ENCODE peak calls at places on chromosomes 7 and 10, in seven cellular contexts. K is H1, R is HCT116, X is SK-N-SH, E is HepG2, A is GM12878, J is K562. F is an unnamed sample.

GRCh38 chr10:112675560-112676083 is 228.6 kb downstream of the VTI1A start:
- DNase-seq in K (no peak), R (no peak), X (no peak), E (no peak), A (no peak), J (peak), F (peak)

GRCh38 chr10:102505462-102506115 is 1.8 kb downstream of the SUFU start:
- DNase-seq in K (no peak), R (no peak), X (no peak), E (no peak), A (no peak), J (no peak), F (no peak)

GRCh38 chr7:73880755-73881328 is 19.9 kb downstream of the TMEM270 start:
- DNase-seq in K (no peak), R (no peak), X (peak), E (no peak), A (no peak), J (no peak), F (no peak)

GRCh38 chr10:10320981-10321380 is 696.7 kb upstream of the CELF2 start:
- DNase-seq in K (no peak), R (no peak), X (no peak), E (no peak), A (no peak), J (no peak), F (no peak)

GRCh38 chr7:116591202-116592040 is 66.6 kb downstream of the CAV1 start:
- DNase-seq in K (no peak), R (peak), X (peak), E (no peak), A (no peak), J (peak), F (peak)

GRCh38 chr7:95527033-95527775 is 41.5 kb downstream of the ASB4 start:
- DNase-seq in K (no peak), R (peak), X (peak), E (peak), A (no peak), J (peak), F (peak)

GRCh38 chr7:141118809-141119586 is 45.1 kb downstream of the TMEM178B start:
- DNase-seq in K (no peak), R (no peak), X (no peak), E (no peak), A (no peak), J (no peak), F (no peak)

GRCh38 chr10:74234569-74234968 is 83.5 kb downstream of the ADK start:
- DNase-seq in K (no peak), R (no peak), X (no peak), E (no peak), A (no peak), J (no peak), F (peak)

GRCh38 chr10:119651514-119652327 is 541 bp downstream of the BAG3 start:
- DNase-seq in K (no peak), R (no peak), X (no peak), E (no peak), A (no peak), J (peak), F (no peak)

GRCh38 chr7:129911790-129912189 is 41.0 kb downstream of the UBE2H start:
- DNase-seq in K (no peak), R (no peak), X (no peak), E (no peak), A (no peak), J (no peak), F (no peak)

GRCh38 chr10:43731486-43731885 is 82.8 kb upstream of the ZNF32 start:
- DNase-seq in K (no peak), R (no peak), X (no peak), E (no peak), A (no peak), J (peak), F (no peak)

GRCh38 chr10:36559990-36560389 is 565.4 kb upstream of the ANKRD30A start:
- DNase-seq in K (no peak), R (no peak), X (no peak), E (no peak), A (no peak), J (no peak), F (no peak)

GRCh38 chr10:69409968-69410367 is 6.8 kb downstream of the TACR2 start:
- DNase-seq in K (no peak), R (no peak), X (no peak), E (no peak), A (peak), J (peak), F (no peak)

GRCh38 chr7:41418337-41418736 is 284.6 kb downstream of the INHBA start:
- DNase-seq in K (no peak), R (no peak), X (no peak), E (no peak), A (no peak), J (no peak), F (no peak)

GRCh38 chr10:11237571-11237970 is 219.9 kb downstream of the CELF2 start:
- DNase-seq in K (no peak), R (no peak), X (no peak), E (no peak), A (no peak), J (no peak), F (no peak)

GRCh38 chr10:51005551-51005950 is 68.7 kb upstream of the PRKG1 start:
- DNase-seq in K (no peak), R (no peak), X (no peak), E (no peak), A (no peak), J (no peak), F (no peak)

GRCh38 chr10:99619851-99620712 is at the start of gene SLC25A28:
- DNase-seq in K (peak), R (peak), X (peak), E (peak), A (peak), J (peak), F (peak)

GRCh38 chr7:27364344-27364758 is 121.7 kb downstream of the EVX1 start:
- DNase-seq in K (no peak), R (no peak), X (no peak), E (no peak), A (no peak), J (no peak), F (no peak)

GRCh38 chr10:70331486-70332268 is 47.9 kb upstream of the NPFFR1 start:
- DNase-seq in K (no peak), R (peak), X (peak), E (peak), A (peak), J (peak), F (no peak)

GRCh38 chr10:75358835-75359421 is 42.6 kb downstream of the ZNF503 start:
- DNase-seq in K (no peak), R (no peak), X (no peak), E (no peak), A (no peak), J (no peak), F (no peak)

GRCh38 chr7:116210345-116211005 is at the start of gene TES:
- DNase-seq in K (peak), R (peak), X (peak), E (peak), A (no peak), J (peak), F (no peak)

GRCh38 chr10:130606001-130606405 is 469.8 kb downstream of the GLRX3 start:
- DNase-seq in K (no peak), R (no peak), X (peak), E (no peak), A (no peak), J (no peak), F (no peak)

GRCh38 chr7:1663243-1663642 is 6.8 kb upstream of the ELFN1 start:
- DNase-seq in K (no peak), R (no peak), X (peak), E (no peak), A (no peak), J (no peak), F (no peak)

GRCh38 chr7:150407588-150408392 is 28.7 kb downstream of the ZNF775 start:
- DNase-seq in K (no peak), R (no peak), X (no peak), E (no peak), A (no peak), J (no peak), F (no peak)

GRCh38 chr10:123153486-123154091 is 613 bp upstream of the BUB3 start:
- DNase-seq in K (no peak), R (no peak), X (no peak), E (no peak), A (no peak), J (no peak), F (no peak)

GRCh38 chr7:78017621-78018100 is 219.1 kb downstream of the PHTF2 start:
- DNase-seq in K (no peak), R (no peak), X (no peak), E (no peak), A (no peak), J (no peak), F (no peak)

GRCh38 chr10:52757777-52758176 is 14.8 kb downstream of the MBL2 start:
- DNase-seq in K (no peak), R (no peak), X (no peak), E (no peak), A (no peak), J (no peak), F (peak)

GRCh38 chr10:69742356-69742695 is 59.4 kb upstream of the COL13A1 start:
- DNase-seq in K (no peak), R (no peak), X (no peak), E (no peak), A (no peak), J (no peak), F (no peak)

GRCh38 chr7:117098457-117098856 is 145.2 kb downstream of the ST7 start:
- DNase-seq in K (no peak), R (no peak), X (no peak), E (no peak), A (no peak), J (no peak), F (no peak)

GRCh38 chr7:20438248-20438647 is 107.5 kb downstream of the ITGB8 start:
- DNase-seq in K (no peak), R (no peak), X (no peak), E (no peak), A (no peak), J (no peak), F (no peak)

GRCh38 chr10:126459878-126460481 is 71.7 kb upstream of the ADAM12 start:
- DNase-seq in K (no peak), R (peak), X (no peak), E (peak), A (no peak), J (no peak), F (no peak)

GRCh38 chr10:78744521-78745090 is 324.2 kb upstream of the ZMIZ1 start:
- DNase-seq in K (no peak), R (no peak), X (no peak), E (peak), A (no peak), J (no peak), F (no peak)

GRCh38 chr7:104852386-104852785 is 161.6 kb upstream of the KMT2E start:
- DNase-seq in K (no peak), R (no peak), X (no peak), E (no peak), A (no peak), J (no peak), F (no peak)

GRCh38 chr10:132652936-132653590 is 115.5 kb downstream of the INPP5A start:
- DNase-seq in K (no peak), R (no peak), X (no peak), E (no peak), A (no peak), J (no peak), F (no peak)
- TF ChIP-seq JUND in K (no peak), R (no peak), X (no peak), E (no peak), A (no peak), J (no peak), F (no peak)

GRCh38 chr7:92739091-92739490 is 97.3 kb downstream of the CDK6 start:
- DNase-seq in K (no peak), R (no peak), X (no peak), E (no peak), A (no peak), J (no peak), F (no peak)

GRCh38 chr7:92742186-92742585 is 94.2 kb downstream of the CDK6 start:
- DNase-seq in K (no peak), R (no peak), X (no peak), E (no peak), A (no peak), J (peak), F (no peak)

GRCh38 chr7:92740134-92740533 is 96.2 kb downstream of the CDK6 start:
- DNase-seq in K (no peak), R (no peak), X (no peak), E (no peak), A (no peak), J (no peak), F (no peak)

GRCh38 chr7:92737706-92738105 is 98.7 kb downstream of the CDK6 start:
- DNase-seq in K (no peak), R (no peak), X (no peak), E (no peak), A (peak), J (no peak), F (no peak)

DNA sequence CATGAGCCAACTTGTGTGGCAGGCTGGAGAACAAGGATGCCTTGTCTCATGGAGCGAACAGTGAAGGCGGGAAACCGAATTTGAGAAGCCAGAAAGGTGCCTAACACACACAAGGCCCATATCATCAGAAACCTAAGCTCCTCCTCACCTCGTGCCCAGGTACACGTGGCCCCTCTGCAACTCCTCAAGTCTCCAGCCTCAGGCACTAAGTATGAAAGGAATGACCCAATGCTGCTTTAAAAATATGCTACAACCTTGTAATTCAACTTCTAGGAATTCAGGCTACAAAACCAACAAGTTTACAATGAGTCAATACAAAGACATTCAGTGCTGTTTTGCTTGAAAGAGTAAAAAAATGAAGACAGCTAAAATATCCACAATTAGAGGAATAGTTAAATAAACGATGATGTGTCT is 95.7 kb downstream of the CDK6 start:
- DNase-seq in K (peak), R (no peak), X (no peak), E (no peak), A (no peak), J (no peak), F (peak)
- TF ChIP-seq JUND in K (no peak), R (no peak), X (peak), E (no peak), A (no peak), J (no peak), F (no peak)

GRCh38 chr7:30859940-30860623 is 51.6 kb upstream of the AQP1 start:
- DNase-seq in K (no peak), R (no peak), X (no peak), E (no peak), A (no peak), J (no peak), F (no peak)
- TF ChIP-seq JUND in K (no peak), R (no peak), X (no peak), E (no peak), A (no peak), J (no peak), F (no peak)

GRCh38 chr10:30702860-30703259 is 73.3 kb upstream of the LYZL2 start:
- DNase-seq in K (no peak), R (no peak), X (no peak), E (no peak), A (no peak), J (no peak), F (no peak)

GRCh38 chr10:30705625-30706149 is 76.1 kb upstream of the LYZL2 start:
- DNase-seq in K (no peak), R (no peak), X (peak), E (no peak), A (peak), J (no peak), F (no peak)

GRCh38 chr10:30708234-30708633 is 78.7 kb upstream of the LYZL2 start:
- DNase-seq in K (no peak), R (no peak), X (no peak), E (no peak), A (no peak), J (no peak), F (no peak)

GRCh38 chr10:30704016-30704600 is 74.6 kb upstream of the LYZL2 start:
- DNase-seq in K (no peak), R (no peak), X (no peak), E (no peak), A (no peak), J (no peak), F (no peak)

GRCh38 chr10:30705086-30705624 is 75.6 kb upstream of the LYZL2 start:
- DNase-seq in K (no peak), R (no peak), X (no peak), E (no peak), A (peak), J (no peak), F (no peak)
- TF ChIP-seq JUND in K (no peak), R (no peak), X (no peak), E (no peak), A (no peak), J (no peak), F (no peak)

DNA sequence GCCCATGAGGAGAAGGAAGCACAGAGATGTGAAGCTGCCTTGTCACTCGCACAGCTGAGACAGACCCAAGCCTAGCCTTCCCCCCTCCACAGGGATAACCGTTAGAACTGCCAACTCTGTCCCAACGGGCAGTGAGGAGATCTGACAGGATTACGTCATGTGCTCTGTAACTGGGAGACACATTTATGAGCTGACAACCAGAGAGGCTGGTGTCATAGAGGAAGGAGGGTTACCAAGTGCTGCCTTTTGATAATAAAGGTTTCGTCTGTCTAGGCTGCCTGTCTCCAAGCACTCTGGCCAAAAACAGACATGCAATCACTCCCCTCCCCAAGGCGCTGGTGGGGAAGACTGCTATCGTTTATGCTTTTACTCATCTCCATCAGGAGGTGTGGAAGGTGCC is 165.9 kb downstream of the PLXNA4 start:
- DNase-seq in K (no peak), R (no peak), X (no peak), E (no peak), A (no peak), J (no peak), F (no peak)
- TF ChIP-seq JUND in K (no peak), R (no peak), X (no peak), E (no peak), A (no peak), J (peak), F (no peak)

GRCh38 chr7:4690953-4691856 is 9.1 kb downstream of the FOXK1 start:
- DNase-seq in K (no peak), R (no peak), X (no peak), E (no peak), A (no peak), J (no peak), F (no peak)
- TF ChIP-seq JUND in K (no peak), R (no peak), X (no peak), E (no peak), A (no peak), J (no peak), F (no peak)

GRCh38 chr10:1058017-1058416 is 1.8 kb downstream of the WDR37 start:
- DNase-seq in K (no peak), R (no peak), X (no peak), E (peak), A (no peak), J (no peak), F (no peak)

GRCh38 chr10:1057106-1057657 is 997 bp downstream of the WDR37 start:
- DNase-seq in K (no peak), R (no peak), X (no peak), E (no peak), A (no peak), J (peak), F (no peak)

GRCh38 chr10:1054684-1055083 is 1.5 kb upstream of the WDR37 start:
- DNase-seq in K (no peak), R (no peak), X (no peak), E (no peak), A (no peak), J (no peak), F (no peak)

GRCh38 chr10:1059902-1060301 is 3.7 kb downstream of the WDR37 start:
- DNase-seq in K (no peak), R (no peak), X (no peak), E (no peak), A (no peak), J (no peak), F (no peak)

GRCh38 chr10:1056326-1057105 is at the start of gene WDR37:
- DNase-seq in K (peak), R (no peak), X (peak), E (peak), A (no peak), J (peak), F (peak)
- TF ChIP-seq JUND in K (peak), R (no peak), X (no peak), E (no peak), A (no peak), J (peak), F (no peak)

DNA sequence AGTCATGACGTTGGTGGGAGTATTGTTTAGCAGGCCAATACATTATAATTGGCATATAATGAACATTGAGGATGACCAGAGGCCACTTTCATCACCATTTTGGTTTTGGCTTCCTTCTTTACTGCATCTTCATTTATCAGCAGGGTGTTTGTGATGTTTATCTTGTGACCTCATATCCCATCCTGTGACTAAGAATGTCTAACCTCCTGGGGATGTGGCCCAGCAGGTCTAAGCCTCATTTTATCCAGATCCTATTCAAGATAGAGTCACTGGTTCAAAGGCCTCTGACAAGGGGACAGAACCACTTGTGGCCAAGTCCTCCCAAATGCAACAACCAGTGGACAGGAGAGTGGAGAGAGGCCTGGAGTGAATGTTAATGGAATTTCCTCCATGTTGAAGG is 77.3 kb upstream of the RPA3 start:
- DNase-seq in K (no peak), R (peak), X (no peak), E (peak), A (no peak), J (no peak), F (no peak)
- TF ChIP-seq JUND in K (no peak), R (peak), X (peak), E (no peak), A (no peak), J (peak), F (no peak)

DNA sequence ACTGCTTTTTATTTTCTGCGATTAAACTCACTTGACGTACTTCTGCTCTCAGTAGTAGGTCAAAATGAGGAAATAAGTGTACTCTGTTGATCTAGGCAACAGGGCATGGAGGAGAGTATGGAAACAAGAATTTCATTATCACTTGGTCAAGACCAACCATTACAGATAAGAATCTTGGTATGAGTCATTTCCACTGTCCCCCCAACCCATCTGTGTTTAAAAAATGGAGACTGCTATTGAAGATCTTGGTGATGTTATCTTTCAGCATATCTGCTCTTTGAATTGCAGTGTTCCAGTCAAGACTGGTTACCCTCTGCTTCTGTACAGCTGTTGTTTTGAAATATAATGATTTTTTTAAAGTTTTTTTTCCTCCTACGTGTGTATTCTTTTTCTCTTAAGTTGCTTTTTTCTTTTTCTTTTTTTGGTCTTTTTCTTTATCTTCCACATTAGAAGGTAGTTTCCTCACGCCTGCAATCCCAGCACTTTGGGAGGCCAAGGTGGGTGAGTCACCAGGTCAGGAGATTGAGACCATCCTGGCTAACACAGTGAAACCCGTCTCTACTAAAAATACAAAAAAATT is 11.7 kb downstream of the STAM start:
- DNase-seq in K (no peak), R (no peak), X (no peak), E (peak), A (peak), J (peak), F (no peak)
- TF ChIP-seq JUND in K (no peak), R (peak), X (peak), E (no peak), A (peak), J (peak), F (no peak)

GRCh38 chr10:96511044-96511945 is 2.4 kb downstream of the TLL2 start:
- DNase-seq in K (peak), R (peak), X (peak), E (peak), A (no peak), J (peak), F (peak)
- TF ChIP-seq JUND in K (no peak), R (no peak), X (no peak), E (no peak), A (no peak), J (no peak), F (no peak)